ENCODE peak calls at places on chromosomes 3 and 15, in six cellular contexts. D, X, Z, E, A and I are unnamed samples.

GRCh38 chr15:75947117-75947516 is 43.4 kb downstream of the FBXO22 start:
- DNase-seq in Z (peak; percentile 68), A (peak; percentile 88), D (no peak), X (no peak), E (no peak), I (no peak)

GRCh38 chr15:49239105-49239504 is 69.1 kb downstream of the GALK2 start:
- DNase-seq in X (no peak), D (no peak), A (peak; percentile 23), Z (no peak), E (no peak), I (no peak)

GRCh38 chr15:74901612-74902063 is 5.0 kb downstream of the FAM219B start:
- DNase-seq in Z (no peak), E (peak; percentile 81), A (peak; percentile 41), X (peak; percentile 27), D (peak; percentile 91), I (no peak)

GRCh38 chr3:60225848-60226247 is 1025.4 kb downstream of the FHIT start:
- DNase-seq in E (no peak), D (no peak), A (no peak), Z (no peak), X (no peak), I (no peak)

GRCh38 chr3:166190360-166190759 is 353.1 kb upstream of the BCHE start:
- DNase-seq in E (no peak), X (no peak), A (no peak), Z (no peak), D (no peak), I (no peak)

GRCh38 chr15:48170981-48171380 is 7.1 kb downstream of the MYEF2 start:
- DNase-seq in Z (no peak), X (no peak), D (no peak), E (no peak), A (no peak), I (peak; percentile 44)

GRCh38 chr15:66770518-66771350 is 68.7 kb downstream of the SMAD6 start:
- DNase-seq in D (peak; percentile 62), E (no peak), Z (no peak), X (no peak), A (no peak), I (no peak)

GRCh38 chr3:72316501-72317279 is 531.6 kb downstream of the SHQ1 start:
- DNase-seq in D (no peak), A (no peak), Z (no peak), X (no peak), E (no peak), I (no peak)

GRCh38 chr3:126607214-126607908 is 47.6 kb downstream of the TXNRD3 start:
- DNase-seq in A (peak; percentile 52), E (peak; percentile 67), D (no peak), X (no peak), Z (no peak), I (no peak)

GRCh38 chr3:53234130-53234840 is 21.5 kb downstream of the TKT start:
- DNase-seq in E (no peak), X (no peak), Z (no peak), D (no peak), A (no peak), I (no peak)

GRCh38 chr3:56764184-56764583 is 37.6 kb downstream of the ARHGEF3 start:
- DNase-seq in D (no peak), A (no peak), X (no peak), Z (no peak), E (no peak), I (no peak)

GRCh38 chr3:70539908-70540307 is 227.5 kb upstream of the MDFIC2 start:
- DNase-seq in X (no peak), E (no peak), Z (no peak), A (no peak), D (no peak), I (no peak)

GRCh38 chr3:98886525-98886924 is 15.0 kb downstream of the DCBLD2 start:
- DNase-seq in Z (no peak), E (no peak), A (no peak), X (no peak), D (no peak), I (no peak)

GRCh38 chr15:61318276-61318675 is 89.2 kb upstream of the RORA start:
- DNase-seq in X (no peak), D (no peak), Z (no peak), A (no peak), E (no peak), I (peak; percentile 84)

GRCh38 chr15:99447497-99448371 is 118.0 kb upstream of the MEF2A start:
- DNase-seq in X (no peak), Z (no peak), E (no peak), A (no peak), D (no peak), I (no peak)

GRCh38 chr3:183829466-183829865 is 4.1 kb upstream of the MAP6D1 start:
- DNase-seq in E (no peak), A (no peak), Z (no peak), X (no peak), D (no peak), I (no peak)

GRCh38 chr3:69009559-69010410 is 3.7 kb downstream of the EOGT start:
- DNase-seq in X (no peak), E (no peak), Z (peak; percentile 93), A (peak; percentile 99), D (no peak), I (no peak)

GRCh38 chr15:85905626-85906025 is 110.9 kb upstream of the KLHL25 start:
- DNase-seq in E (no peak), X (no peak), A (no peak), Z (no peak), D (no peak), I (no peak)

GRCh38 chr3:49411550-49411967 is 217 bp downstream of the RHOA start:
- DNase-seq in X (no peak), Z (no peak), D (no peak), A (no peak), E (no peak), I (no peak)

GRCh38 chr3:128490650-128491070 is 2.3 kb downstream of the GATA2 start:
- DNase-seq in A (no peak), E (no peak), D (no peak), X (no peak), Z (no peak), I (no peak)

GRCh38 chr3:187288176-187288893 is 3.2 kb downstream of the MASP1 start:
- DNase-seq in E (no peak), A (no peak), X (no peak), Z (no peak), D (no peak), I (no peak)

GRCh38 chr3:66133050-66133757 is 87.6 kb upstream of the SLC25A26 start:
- DNase-seq in A (peak; percentile 64), D (no peak), E (no peak), X (no peak), Z (no peak), I (no peak)

GRCh38 chr3:67077656-67078055 is 79.5 kb downstream of the KBTBD8 start:
- DNase-seq in E (no peak), A (peak; percentile 43), Z (no peak), D (no peak), X (no peak), I (no peak)

GRCh38 chr15:66573719-66574641 is 8.2 kb upstream of the LCTL start:
- DNase-seq in D (no peak), E (no peak), X (no peak), Z (peak; percentile 84), A (peak; percentile 99), I (no peak)

GRCh38 chr15:78290222-78290621 is 9.2 kb downstream of the SKIC8 start:
- DNase-seq in Z (no peak), E (no peak), D (no peak), A (no peak), X (no peak), I (no peak)

GRCh38 chr15:50182233-50183013 is 427 bp downstream of the SLC27A2 start:
- DNase-seq in E (peak; percentile 79), A (peak; percentile 14), X (no peak), D (no peak), Z (no peak), I (peak; percentile 12)

GRCh38 chr3:152204218-152204617 is 64.5 kb upstream of the MBNL1 start:
- DNase-seq in Z (no peak), A (no peak), X (no peak), D (no peak), E (no peak), I (no peak)

GRCh38 chr15:74240002-74240568 is 4.0 kb downstream of the CCDC33 start:
- DNase-seq in A (peak; percentile 77), E (no peak), Z (peak; percentile 53), X (no peak), D (no peak), I (peak; percentile 100)

GRCh38 chr3:13539671-13540070 is 9.3 kb upstream of the FBLN2 start:
- DNase-seq in Z (no peak), X (no peak), D (no peak), E (no peak), A (no peak), I (no peak)

GRCh38 chr3:192611411-192611810 is 115.9 kb downstream of the FGF12 start:
- DNase-seq in X (no peak), Z (no peak), A (no peak), E (no peak), D (no peak), I (no peak)

GRCh38 chr15:76185716-76186115 is 125.6 kb downstream of the ETFA start:
- DNase-seq in X (no peak), D (peak; percentile 91), Z (no peak), A (peak; percentile 74), E (no peak), I (peak; percentile 34)

GRCh38 chr3:124559650-124560405 is 170.4 kb upstream of the UMPS start:
- DNase-seq in D (peak; percentile 80), E (peak; percentile 73), A (peak; percentile 76), Z (no peak), X (peak; percentile 32), I (peak; percentile 84)

GRCh38 chr3:10848261-10848660 is 32.2 kb downstream of the SLC6A11 start:
- DNase-seq in E (no peak), Z (no peak), D (no peak), X (no peak), A (no peak), I (no peak)